ENCODE peak calls at places on chromosomes 16 and 17, in eight cellular contexts. D, U, W, B, A, Z, N and E are unnamed samples.

GRCh38 chr17:79732804-79733691 is 2.3 kb downstream of the ENPP7 start:
- DNase-seq in D (no peak), U (no peak), W (no peak), B (no peak), A (no peak), Z (no peak), N (no peak), E (no peak)

GRCh38 chr17:55391244-55391757 is 30.3 kb downstream of the MMD start:
- DNase-seq in D (no peak), U (no peak), W (no peak), B (no peak), A (no peak), Z (no peak), N (no peak), E (no peak)

GRCh38 chr16:28210979-28211505 is 723 bp downstream of the XPO6 start:
- DNase-seq in D (peak; percentile 77), U (peak; percentile 64), W (peak; percentile 58), B (peak; percentile 45), A (no peak), Z (no peak), N (peak; percentile 87), E (peak; percentile 77)

GRCh38 chr17:40317345-40317873 is 8.4 kb downstream of the RARA start:
- DNase-seq in D (peak; percentile 67), U (no peak), W (peak; percentile 63), B (no peak), A (no peak), Z (no peak), N (no peak), E (peak; percentile 66)

GRCh38 chr17:36608794-36609497 is 7.6 kb downstream of the MRM1 start:
- DNase-seq in D (peak; percentile 70), U (no peak), W (no peak), B (peak; percentile 25), A (no peak), Z (no peak), N (peak; percentile 56), E (peak; percentile 54)

GRCh38 chr17:55295411-55296170 is 30.8 kb downstream of the HLF start:
- DNase-seq in D (peak; percentile 51), U (peak; percentile 58), W (peak; percentile 23), B (peak; percentile 40), A (no peak), Z (no peak), N (no peak), E (peak; percentile 82)

GRCh38 chr17:61407211-61407911 is 7.7 kb downstream of the TBX2 start:
- DNase-seq in D (no peak), U (peak; percentile 18), W (no peak), B (no peak), A (no peak), Z (no peak), N (peak; percentile 4), E (no peak)

GRCh38 chr17:49365667-49366066 is 3.6 kb upstream of the ZNF652 start:
- DNase-seq in D (no peak), U (no peak), W (no peak), B (no peak), A (no peak), Z (no peak), N (no peak), E (no peak)

GRCh38 chr17:2309338-2310143 is 5.8 kb downstream of the SRR start:
- DNase-seq in D (no peak), U (no peak), W (no peak), B (peak; percentile 65), A (no peak), Z (no peak), N (no peak), E (no peak)

GRCh38 chr17:7932949-7933348 is 943 bp downstream of the CNTROB start:
- DNase-seq in D (peak; percentile 32), U (peak; percentile 40), W (no peak), B (no peak), A (no peak), Z (no peak), N (peak; percentile 70), E (peak; percentile 55)

GRCh38 chr16:50310308-50311133 is 44.2 kb downstream of the ADCY7 start:
- DNase-seq in D (no peak), U (no peak), W (peak; percentile 11), B (no peak), A (no peak), Z (no peak), N (no peak), E (no peak)

GRCh38 chr16:46830902-46831647 is at the start of gene C16orf87:
- DNase-seq in D (peak; percentile 88), U (peak; percentile 93), W (peak; percentile 90), B (peak; percentile 89), A (peak; percentile 54), Z (peak; percentile 97), N (peak; percentile 96), E (peak; percentile 96)

GRCh38 chr16:13919330-13919682 is 648 bp upstream of the ERCC4 start:
- DNase-seq in D (peak; percentile 45), U (no peak), W (no peak), B (no peak), A (no peak), Z (no peak), N (no peak), E (peak; percentile 38)

GRCh38 chr17:78674156-78674555 is 97.0 kb upstream of the DNAH17 start:
- DNase-seq in D (no peak), U (no peak), W (no peak), B (no peak), A (no peak), Z (no peak), N (no peak), E (no peak)

DNA sequence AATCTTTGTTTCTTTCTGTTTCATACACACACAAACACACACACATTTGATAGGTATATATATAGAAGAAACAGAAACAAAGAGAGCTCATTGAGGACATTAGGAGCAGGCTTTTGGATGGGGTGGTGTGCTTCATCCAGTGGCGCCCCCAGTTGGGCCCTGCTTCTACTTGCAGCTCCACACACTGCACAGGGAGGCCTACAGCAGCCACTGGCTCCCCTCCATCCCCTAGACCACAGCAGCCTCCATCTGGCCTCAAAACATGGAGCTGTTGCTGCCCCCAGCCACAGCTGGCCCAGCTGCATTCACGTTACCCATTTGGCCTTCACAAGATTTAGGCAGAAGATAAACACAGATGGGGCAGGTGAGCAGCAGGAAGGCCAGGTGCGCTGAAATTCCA is 33.1 kb upstream of the NF1 start:
- DNase-seq in D (no peak), U (no peak), W (no peak), B (no peak), A (no peak), Z (no peak), N (no peak), E (no peak)
- TF ChIP-seq CTCF in D (no peak), U (no peak), W (no peak), B (no peak), A (no peak), Z (no peak), N (no peak), E (no peak)

DNA sequence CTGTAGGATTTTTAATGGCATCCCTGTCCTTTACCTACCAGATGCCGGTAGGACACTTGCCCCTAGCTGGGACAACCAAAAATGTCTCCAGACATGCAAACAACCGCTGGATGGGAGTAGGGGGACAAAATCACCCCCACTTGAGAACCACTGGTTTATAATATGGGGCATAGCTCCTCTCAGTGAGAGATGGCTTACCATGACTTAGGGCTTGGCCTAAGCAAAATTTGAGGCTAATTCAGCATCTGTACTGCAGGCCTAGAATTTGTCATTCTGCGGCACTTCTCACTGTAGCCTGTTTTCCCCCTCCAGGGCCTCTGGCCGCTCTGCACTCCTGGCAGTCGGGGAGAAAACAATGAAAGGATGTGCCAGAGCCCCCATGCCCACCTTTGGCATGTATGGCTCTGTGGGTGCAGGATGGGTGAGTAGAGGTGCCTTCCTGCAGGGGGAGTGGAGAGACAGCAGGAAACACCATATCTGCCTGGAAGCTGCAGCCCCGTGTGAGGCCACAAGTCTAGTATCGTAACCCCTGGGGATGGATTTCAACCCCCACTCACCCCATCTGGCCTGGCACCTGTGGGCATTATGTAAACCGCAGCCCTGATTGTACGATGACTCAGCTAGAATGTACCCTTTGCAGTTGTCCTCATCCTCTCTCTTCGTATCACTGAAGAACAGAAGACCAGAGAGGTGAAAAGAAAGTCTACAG is 268.1 kb downstream of the SOX9 start:
- DNase-seq in D (peak; percentile 72), U (no peak), W (no peak), B (no peak), A (no peak), Z (no peak), N (no peak), E (peak; percentile 64)
- TF ChIP-seq CTCF in D (peak; percentile 40), U (no peak), W (no peak), B (no peak), A (peak; percentile 31), Z (no peak), N (no peak), E (no peak)

DNA sequence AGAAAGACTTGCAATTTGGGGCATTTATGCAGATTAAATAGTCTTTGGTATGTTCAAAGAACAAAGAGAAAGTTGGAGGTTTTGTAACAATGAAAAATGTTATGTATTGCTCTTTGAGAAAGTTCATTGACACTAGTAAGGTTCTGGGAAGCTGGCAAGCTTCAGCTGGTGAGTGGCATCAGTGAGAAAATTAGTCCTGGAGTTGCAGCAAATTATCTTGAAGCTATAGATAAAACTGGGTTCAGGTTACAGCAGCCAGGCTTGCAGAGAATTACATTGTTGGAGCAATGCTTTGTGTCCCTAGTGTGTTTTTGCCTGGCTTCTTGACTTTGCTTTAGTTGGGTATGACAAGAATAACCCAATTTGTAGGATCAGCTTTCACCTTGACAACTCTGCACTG is 221.2 kb downstream of the CDH13 start:
- DNase-seq in D (no peak), U (no peak), W (no peak), B (no peak), A (no peak), Z (no peak), N (no peak), E (no peak)
- TF ChIP-seq CTCF in D (no peak), U (no peak), W (no peak), B (no peak), A (no peak), Z (no peak), N (no peak), E (no peak)

GRCh38 chr17:76560877-76561221 is 21.0 kb downstream of the PRCD start:
- DNase-seq in D (no peak), U (no peak), W (no peak), B (no peak), A (no peak), Z (no peak), N (no peak), E (no peak)

GRCh38 chr17:76561332-76561731 is 21.5 kb downstream of the PRCD start:
- DNase-seq in D (no peak), U (no peak), W (no peak), B (no peak), A (no peak), Z (no peak), N (no peak), E (no peak)

GRCh38 chr17:76560036-76560876 is 20.4 kb downstream of the PRCD start:
- DNase-seq in D (no peak), U (no peak), W (no peak), B (no peak), A (no peak), Z (no peak), N (no peak), E (no peak)

GRCh38 chr17:76561799-76562268 is 22.0 kb downstream of the PRCD start:
- DNase-seq in D (no peak), U (no peak), W (no peak), B (no peak), A (no peak), Z (no peak), N (no peak), E (no peak)

DNA sequence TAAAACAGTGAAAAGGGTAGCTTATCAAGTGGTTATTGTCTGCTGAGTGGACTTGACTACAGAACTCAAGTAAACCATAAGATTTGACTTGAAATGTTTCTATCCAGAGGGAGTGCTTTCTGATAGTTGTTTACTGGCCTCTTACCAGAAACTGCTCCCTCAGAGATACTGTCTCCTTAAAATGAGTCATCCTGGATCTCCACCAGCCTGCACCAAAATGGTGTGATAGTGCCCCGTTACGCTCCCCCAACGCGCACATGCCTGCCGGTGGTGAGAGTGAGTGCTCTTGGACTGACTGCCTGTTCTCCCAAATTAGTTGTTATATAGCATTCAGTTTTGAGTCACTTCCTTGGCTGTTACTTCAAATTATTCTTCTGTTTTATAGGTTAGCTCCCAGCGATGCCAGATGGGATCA is 22.9 kb downstream of the PRCD start:
- DNase-seq in D (peak; percentile 82), U (no peak), W (no peak), B (no peak), A (peak; percentile 87), Z (no peak), N (no peak), E (peak; percentile 76)
- TF ChIP-seq CTCF in D (no peak), U (no peak), W (no peak), B (no peak), A (no peak), Z (no peak), N (no peak), E (no peak)